ENCODE peak calls at places on chromosomes 1 and 21, in ten cellular contexts. One of them, this sample, is unnamed.

GRCh38 chr1:109892476-109893368 is 17.9 kb upstream of the CSF1 start:
- DNase-seq in CD8-positive, alpha-beta T cell: no peak
- DNase-seq in HCT116: no peak
- DNase-seq in left ventricle myocardium inferior: no peak
- DNase-seq in lower leg skin: no peak
- DNase-seq in AG04449: no peak
- DNase-seq in HFFc6: no peak
- DNase-seq in AG10803: no peak
- DNase-seq in spleen: peak
- DNase-seq in IMR-90: peak
- DNase-seq in this sample: peak

GRCh38 chr1:84426376-84426775 is 28.1 kb downstream of the DNASE2B start:
- DNase-seq in CD8-positive, alpha-beta T cell: no peak
- DNase-seq in HCT116: no peak
- DNase-seq in left ventricle myocardium inferior: no peak
- DNase-seq in lower leg skin: no peak
- DNase-seq in AG04449: no peak
- DNase-seq in HFFc6: no peak
- DNase-seq in AG10803: no peak
- DNase-seq in spleen: no peak
- DNase-seq in IMR-90: no peak
- DNase-seq in this sample: no peak

GRCh38 chr21:36379236-36379635 is 6.0 kb upstream of the CHAF1B start:
- DNase-seq in CD8-positive, alpha-beta T cell: no peak
- DNase-seq in HCT116: no peak
- DNase-seq in left ventricle myocardium inferior: no peak
- DNase-seq in lower leg skin: no peak
- DNase-seq in AG04449: no peak
- DNase-seq in HFFc6: no peak
- DNase-seq in AG10803: no peak
- DNase-seq in spleen: no peak
- DNase-seq in IMR-90: no peak
- DNase-seq in this sample: no peak

GRCh38 chr1:239819075-239819474 is 272.6 kb upstream of the FMN2 start:
- DNase-seq in CD8-positive, alpha-beta T cell: no peak
- DNase-seq in HCT116: no peak
- DNase-seq in left ventricle myocardium inferior: no peak
- DNase-seq in lower leg skin: no peak
- DNase-seq in AG04449: no peak
- DNase-seq in HFFc6: no peak
- DNase-seq in AG10803: no peak
- DNase-seq in spleen: no peak
- DNase-seq in IMR-90: no peak
- DNase-seq in this sample: no peak

GRCh38 chr1:30257742-30258380 is 465.5 kb downstream of the MATN1 start:
- DNase-seq in CD8-positive, alpha-beta T cell: no peak
- DNase-seq in HCT116: no peak
- DNase-seq in left ventricle myocardium inferior: no peak
- DNase-seq in lower leg skin: peak
- DNase-seq in AG04449: no peak
- DNase-seq in HFFc6: no peak
- DNase-seq in AG10803: no peak
- DNase-seq in spleen: peak
- DNase-seq in IMR-90: no peak
- DNase-seq in this sample: no peak

GRCh38 chr1:117511273-117511672 is 94.6 kb upstream of the TENT5C start:
- DNase-seq in CD8-positive, alpha-beta T cell: no peak
- DNase-seq in HCT116: no peak
- DNase-seq in left ventricle myocardium inferior: no peak
- DNase-seq in lower leg skin: no peak
- DNase-seq in AG04449: no peak
- DNase-seq in HFFc6: no peak
- DNase-seq in AG10803: no peak
- DNase-seq in spleen: no peak
- DNase-seq in IMR-90: peak
- DNase-seq in this sample: no peak

GRCh38 chr1:158496379-158496778 is 24.4 kb downstream of the OR10R2 start:
- DNase-seq in CD8-positive, alpha-beta T cell: no peak
- DNase-seq in HCT116: no peak
- DNase-seq in left ventricle myocardium inferior: no peak
- DNase-seq in lower leg skin: no peak
- DNase-seq in AG04449: no peak
- DNase-seq in HFFc6: no peak
- DNase-seq in AG10803: no peak
- DNase-seq in spleen: no peak
- DNase-seq in IMR-90: no peak
- DNase-seq in this sample: peak

GRCh38 chr1:228345201-228345930 is 61.3 kb downstream of the TRIM11 start:
- DNase-seq in CD8-positive, alpha-beta T cell: no peak
- DNase-seq in HCT116: no peak
- DNase-seq in left ventricle myocardium inferior: peak
- DNase-seq in lower leg skin: peak
- DNase-seq in AG04449: no peak
- DNase-seq in HFFc6: no peak
- DNase-seq in AG10803: no peak
- DNase-seq in spleen: peak
- DNase-seq in IMR-90: no peak
- DNase-seq in this sample: no peak

GRCh38 chr1:76951185-76951584 is 83.9 kb downstream of the ST6GALNAC5 start:
- DNase-seq in CD8-positive, alpha-beta T cell: no peak
- DNase-seq in HCT116: no peak
- DNase-seq in left ventricle myocardium inferior: no peak
- DNase-seq in lower leg skin: no peak
- DNase-seq in AG04449: no peak
- DNase-seq in HFFc6: peak
- DNase-seq in AG10803: peak
- DNase-seq in spleen: no peak
- DNase-seq in IMR-90: no peak
- DNase-seq in this sample: no peak

GRCh38 chr1:13749543-13750307 is 49.7 kb downstream of the PRDM2 start:
- DNase-seq in CD8-positive, alpha-beta T cell: no peak
- DNase-seq in HCT116: no peak
- DNase-seq in left ventricle myocardium inferior: peak
- DNase-seq in lower leg skin: peak
- DNase-seq in AG04449: no peak
- DNase-seq in HFFc6: peak
- DNase-seq in AG10803: peak
- DNase-seq in spleen: peak
- DNase-seq in IMR-90: peak
- DNase-seq in this sample: peak

GRCh38 chr1:198620951-198621824 is 17.7 kb upstream of the PTPRC start:
- DNase-seq in CD8-positive, alpha-beta T cell: peak
- DNase-seq in HCT116: no peak
- DNase-seq in left ventricle myocardium inferior: no peak
- DNase-seq in lower leg skin: no peak
- DNase-seq in AG04449: no peak
- DNase-seq in HFFc6: no peak
- DNase-seq in AG10803: no peak
- DNase-seq in spleen: peak
- DNase-seq in IMR-90: no peak
- DNase-seq in this sample: no peak

GRCh38 chr1:55378582-55378981 is 163.4 kb upstream of the USP24 start:
- DNase-seq in CD8-positive, alpha-beta T cell: no peak
- DNase-seq in HCT116: peak
- DNase-seq in left ventricle myocardium inferior: no peak
- DNase-seq in lower leg skin: no peak
- DNase-seq in AG04449: no peak
- DNase-seq in HFFc6: no peak
- DNase-seq in AG10803: peak
- DNase-seq in spleen: no peak
- DNase-seq in IMR-90: peak
- DNase-seq in this sample: peak

GRCh38 chr21:31196724-31197123 is 147.3 kb downstream of the TIAM1 start:
- DNase-seq in CD8-positive, alpha-beta T cell: no peak
- DNase-seq in HCT116: no peak
- DNase-seq in left ventricle myocardium inferior: no peak
- DNase-seq in lower leg skin: no peak
- DNase-seq in AG04449: no peak
- DNase-seq in HFFc6: no peak
- DNase-seq in AG10803: no peak
- DNase-seq in spleen: no peak
- DNase-seq in IMR-90: no peak
- DNase-seq in this sample: no peak

DNA sequence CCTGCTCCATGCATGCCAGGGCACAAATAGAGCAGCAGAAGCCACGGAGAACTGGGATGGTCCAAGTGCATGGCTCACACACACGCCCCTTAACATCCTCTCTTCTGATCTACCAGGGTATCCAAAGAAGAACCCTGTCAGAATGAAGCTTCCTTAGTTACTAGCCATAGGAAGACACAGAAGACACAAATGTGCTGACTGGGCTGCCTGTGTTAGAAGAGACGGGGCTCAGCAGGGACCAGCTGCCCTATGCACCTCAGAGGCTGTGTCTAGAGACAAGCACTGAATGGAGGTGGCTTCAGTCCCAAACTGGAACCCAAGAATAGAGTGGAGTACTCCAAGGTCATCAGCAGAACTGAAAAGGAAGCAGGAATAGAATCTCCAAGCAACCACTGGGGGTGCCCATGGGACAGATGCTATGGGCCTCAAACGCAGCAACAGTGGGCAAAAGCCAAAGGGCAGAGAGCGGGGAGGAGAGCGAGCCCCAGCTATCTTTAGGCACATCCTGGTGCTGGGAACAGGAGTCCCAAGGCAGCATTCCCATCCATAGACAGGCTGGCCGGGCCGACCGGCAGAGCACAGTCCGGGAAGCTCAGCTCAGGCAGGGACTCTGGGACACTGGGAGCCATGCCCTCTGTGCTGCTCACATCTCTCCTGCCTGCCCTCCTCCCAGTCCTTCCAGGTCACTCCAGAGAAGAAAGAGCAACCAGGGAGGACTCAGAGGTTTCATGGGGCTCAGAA is 9.5 kb downstream of the SLC6A9 start:
- DNase-seq in CD8-positive, alpha-beta T cell: no peak
- DNase-seq in HCT116: no peak
- DNase-seq in left ventricle myocardium inferior: peak
- DNase-seq in lower leg skin: no peak
- DNase-seq in AG04449: no peak
- DNase-seq in HFFc6: no peak
- DNase-seq in AG10803: no peak
- DNase-seq in spleen: no peak
- DNase-seq in IMR-90: no peak
- DNase-seq in this sample: no peak
- TF ChIP-seq CTCF in CD8-positive, alpha-beta T cell: no peak
- TF ChIP-seq CTCF in HCT116: peak
- TF ChIP-seq CTCF in left ventricle myocardium inferior: peak
- TF ChIP-seq CTCF in lower leg skin: no peak
- TF ChIP-seq CTCF in AG04449: no peak
- TF ChIP-seq CTCF in HFFc6: peak
- TF ChIP-seq CTCF in AG10803: no peak
- TF ChIP-seq CTCF in spleen: no peak
- TF ChIP-seq CTCF in IMR-90: no peak
- TF ChIP-seq CTCF in this sample: no peak

DNA sequence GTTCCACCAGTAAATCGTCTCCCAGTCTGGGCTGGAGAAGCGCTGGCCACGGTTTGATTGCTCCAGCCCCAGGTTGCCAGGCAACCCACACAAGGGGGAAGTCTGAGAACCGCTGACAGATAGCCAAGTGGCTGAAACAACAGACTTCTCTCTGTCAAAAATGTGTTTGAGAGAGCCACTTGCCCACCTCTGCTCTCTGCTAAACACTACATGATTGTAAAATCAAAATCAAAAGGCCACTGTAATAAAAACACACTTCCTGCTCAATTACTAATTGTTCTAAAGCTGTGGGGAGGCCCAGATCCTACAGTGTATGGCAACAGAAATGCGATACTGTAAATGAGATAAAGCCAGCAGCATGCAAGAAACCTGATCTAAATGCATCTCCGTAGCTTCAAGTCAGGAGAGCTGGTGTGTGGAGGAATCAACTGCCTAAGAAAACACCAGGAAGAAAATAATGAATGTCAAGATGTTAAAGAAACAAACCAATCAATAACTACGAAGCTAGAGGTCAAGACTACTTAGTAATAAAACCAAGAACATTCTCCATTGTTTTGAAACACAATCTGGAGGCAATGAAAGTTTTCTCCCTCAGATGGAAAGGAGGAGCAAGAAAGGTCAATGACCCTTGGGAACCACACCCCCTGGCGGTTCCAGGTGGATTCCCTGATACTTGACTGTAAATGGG is 121.2 kb downstream of the SLC45A1 start:
- DNase-seq in CD8-positive, alpha-beta T cell: peak
- DNase-seq in HCT116: no peak
- DNase-seq in left ventricle myocardium inferior: peak
- DNase-seq in lower leg skin: peak
- DNase-seq in AG04449: no peak
- DNase-seq in HFFc6: peak
- DNase-seq in AG10803: peak
- DNase-seq in spleen: peak
- DNase-seq in IMR-90: peak
- DNase-seq in this sample: peak
- TF ChIP-seq CTCF in CD8-positive, alpha-beta T cell: no peak
- TF ChIP-seq CTCF in HCT116: no peak
- TF ChIP-seq CTCF in left ventricle myocardium inferior: no peak
- TF ChIP-seq CTCF in lower leg skin: no peak
- TF ChIP-seq CTCF in AG04449: no peak
- TF ChIP-seq CTCF in HFFc6: peak
- TF ChIP-seq CTCF in AG10803: peak
- TF ChIP-seq CTCF in spleen: no peak
- TF ChIP-seq CTCF in IMR-90: no peak
- TF ChIP-seq CTCF in this sample: no peak

DNA sequence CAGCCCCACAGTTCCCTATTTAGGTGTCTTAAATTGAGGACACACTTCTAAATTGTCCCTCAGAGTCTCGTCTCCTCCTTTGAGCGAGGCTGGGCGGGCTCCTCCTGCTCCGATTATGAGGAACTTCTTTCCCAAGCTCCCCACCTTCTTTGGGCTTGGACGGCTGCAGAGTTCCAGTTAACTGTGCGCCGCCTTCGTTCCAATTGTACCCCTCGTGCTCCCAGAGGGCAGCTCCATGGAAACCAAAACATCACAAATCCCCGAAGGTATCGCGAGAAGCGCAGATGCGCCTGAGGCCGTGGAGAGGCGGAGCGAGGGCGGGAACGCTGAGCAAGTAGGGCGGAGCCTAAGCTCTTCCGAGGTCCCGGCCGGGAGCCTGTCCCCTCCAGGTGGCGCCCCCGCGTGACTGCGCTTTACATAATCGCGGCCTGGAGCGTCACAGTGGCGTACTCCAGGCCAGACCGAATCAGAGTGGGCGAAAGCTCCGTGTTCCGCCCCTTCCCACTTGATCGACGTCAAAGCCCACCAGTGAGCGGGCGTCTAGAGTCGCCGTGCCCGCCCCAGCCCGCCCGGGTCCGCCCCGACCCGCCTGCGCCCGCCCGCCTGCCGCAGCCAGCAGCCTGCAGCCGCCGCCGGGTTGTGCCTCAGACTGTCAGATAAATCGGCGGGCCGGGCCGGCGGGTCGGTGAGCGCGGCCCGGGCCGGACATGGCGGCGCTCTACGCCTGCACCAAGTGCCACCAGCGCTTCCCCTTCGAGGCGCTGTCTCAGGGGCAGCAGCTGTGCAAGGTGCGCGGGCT is at the start of gene FAM76A:
- DNase-seq in CD8-positive, alpha-beta T cell: peak
- DNase-seq in HCT116: peak
- DNase-seq in left ventricle myocardium inferior: peak
- DNase-seq in lower leg skin: peak
- DNase-seq in AG04449: peak
- DNase-seq in HFFc6: peak
- DNase-seq in AG10803: peak
- DNase-seq in spleen: peak
- DNase-seq in IMR-90: peak
- DNase-seq in this sample: peak
- TF ChIP-seq CTCF in CD8-positive, alpha-beta T cell: peak
- TF ChIP-seq CTCF in HCT116: peak
- TF ChIP-seq CTCF in left ventricle myocardium inferior: peak
- TF ChIP-seq CTCF in lower leg skin: no peak
- TF ChIP-seq CTCF in AG04449: peak
- TF ChIP-seq CTCF in HFFc6: peak
- TF ChIP-seq CTCF in AG10803: peak
- TF ChIP-seq CTCF in spleen: peak
- TF ChIP-seq CTCF in IMR-90: peak
- TF ChIP-seq CTCF in this sample: peak

GRCh38 chr21:37658994-37659458 is 257.2 kb downstream of the KCNJ6 start:
- DNase-seq in CD8-positive, alpha-beta T cell: no peak
- DNase-seq in HCT116: no peak
- DNase-seq in left ventricle myocardium inferior: no peak
- DNase-seq in lower leg skin: no peak
- DNase-seq in AG04449: peak
- DNase-seq in HFFc6: peak
- DNase-seq in AG10803: peak
- DNase-seq in spleen: no peak
- DNase-seq in IMR-90: peak
- DNase-seq in this sample: peak
- TF ChIP-seq CTCF in CD8-positive, alpha-beta T cell: no peak
- TF ChIP-seq CTCF in HCT116: peak
- TF ChIP-seq CTCF in left ventricle myocardium inferior: peak
- TF ChIP-seq CTCF in lower leg skin: no peak
- TF ChIP-seq CTCF in AG04449: no peak
- TF ChIP-seq CTCF in HFFc6: peak
- TF ChIP-seq CTCF in AG10803: peak
- TF ChIP-seq CTCF in spleen: no peak
- TF ChIP-seq CTCF in IMR-90: peak
- TF ChIP-seq CTCF in this sample: peak